ENCODE peak calls at places on chromosomes 16 and 17, in four cellular contexts. T is GM06990, B is fibroblast of pulmonary artery, E is dermis microvascular lymphatic vessel endothelial cell. Y is an unnamed sample.

GRCh38 chr17:72697602-72698146 is 394.8 kb downstream of the SLC39A11 start:
- DNase-seq in B (no peak), E (no peak), T (no peak), Y (no peak)

GRCh38 chr16:53817812-53818211 is 113.9 kb downstream of the FTO start:
- DNase-seq in E (no peak), B (peak; percentile 36), T (no peak), Y (no peak)

GRCh38 chr16:55471448-55472097 is 7.4 kb upstream of the MMP2 start:
- DNase-seq in T (no peak), E (peak; percentile 38), B (peak; percentile 81), Y (peak; percentile 87)

GRCh38 chr17:57551321-57552079 is 193.6 kb downstream of the CCDC182 start:
- DNase-seq in B (no peak), E (no peak), T (peak; percentile 79), Y (no peak)

GRCh38 chr17:20066253-20066652 is 57.1 kb downstream of the SPECC1 start:
- DNase-seq in T (no peak), E (no peak), B (peak; percentile 83), Y (peak; percentile 25)

GRCh38 chr17:50432125-50432762 is 6.2 kb downstream of the ACSF2 start:
- DNase-seq in B (no peak), E (no peak), T (no peak), Y (no peak)

GRCh38 chr17:18117533-18117932 is 9.0 kb downstream of the MYO15A start:
- DNase-seq in T (no peak), B (no peak), E (no peak), Y (no peak)

GRCh38 chr17:73757324-73757942 is 113.2 kb upstream of the SDK2 start:
- DNase-seq in B (no peak), T (no peak), E (no peak), Y (no peak)

GRCh38 chr17:68457168-68457538 is at the start of gene WIPI1:
- DNase-seq in B (no peak), E (no peak), T (no peak), Y (no peak)

GRCh38 chr17:41781404-41782110 is 5.0 kb downstream of the JUP start:
- DNase-seq in B (peak; percentile 33), E (no peak), T (no peak), Y (no peak)

GRCh38 chr17:68910256-68910705 is 44.9 kb downstream of the ABCA8 start:
- DNase-seq in T (no peak), B (peak; percentile 40), E (no peak), Y (no peak)

GRCh38 chr16:89687092-89687940 is 827 bp downstream of the CDK10 start:
- DNase-seq in B (peak; percentile 25), E (peak; percentile 43), T (no peak), Y (no peak)

GRCh38 chr16:85963746-85964370 is 64.9 kb downstream of the IRF8 start:
- DNase-seq in T (no peak), E (no peak), B (peak; percentile 33), Y (no peak)

GRCh38 chr17:48842746-48843145 is 11.9 kb downstream of the CALCOCO2 start:
- DNase-seq in B (peak; percentile 13), E (no peak), T (no peak), Y (no peak)

GRCh38 chr17:17675925-17676534 is 5.2 kb upstream of the RAI1 start:
- DNase-seq in T (peak; percentile 49), E (peak; percentile 35), B (no peak), Y (peak; percentile 36)

GRCh38 chr17:57956311-57957119 is 1.3 kb upstream of the CUEDC1 start:
- DNase-seq in T (peak; percentile 58), E (no peak), B (no peak), Y (no peak)

GRCh38 chr16:53726625-53727024 is 22.7 kb downstream of the FTO start:
- DNase-seq in B (no peak), E (peak; percentile 6), T (no peak), Y (peak; percentile 52)

GRCh38 chr16:73232555-73233422 is 184.9 kb upstream of the ZFHX3 start:
- DNase-seq in E (peak; percentile 12), B (peak; percentile 99), T (no peak), Y (peak; percentile 87)

GRCh38 chr17:78381601-78382168 is 3.2 kb downstream of the PGS1 start:
- DNase-seq in E (peak; percentile 71), T (no peak), B (no peak), Y (no peak)

GRCh38 chr17:31687505-31688126 is 171.4 kb downstream of the COPRS start:
- DNase-seq in B (no peak), E (no peak), T (no peak), Y (peak; percentile 42)

GRCh38 chr17:80760501-80760900 is 215.9 kb downstream of the RPTOR start:
- DNase-seq in T (no peak), B (no peak), E (peak; percentile 46), Y (no peak)

Y was measured in trophoblast cell.